ENCODE peak calls at places on chromosomes 2 and 18, in eight cellular contexts. Q, A, M, S, X, E, J and C are unnamed samples.

GRCh38 chr2:117985092-117985491 is 28.8 kb downstream of the CCDC93 start:
- DNase-seq in Q (no peak), A (no peak), M (no peak), S (no peak), X (no peak), E (no peak), J (no peak), C (no peak)

GRCh38 chr2:129438501-129439057 is 540.9 kb upstream of the RAB6C start:
- DNase-seq in Q (no peak), A (no peak), M (no peak), S (no peak), X (no peak), E (no peak), J (no peak), C (no peak)

GRCh38 chr2:24050041-24050655 is 607 bp downstream of the FKBP1B start:
- DNase-seq in Q (peak), A (peak), M (peak), S (no peak), X (no peak), E (no peak), J (peak), C (peak)

GRCh38 chr2:1451451-1451850 is 38.2 kb downstream of the TPO start:
- DNase-seq in Q (no peak), A (no peak), M (no peak), S (no peak), X (no peak), E (no peak), J (no peak), C (no peak)

GRCh38 chr2:239593965-239594771 is 193.3 kb upstream of the HDAC4 start:
- DNase-seq in Q (no peak), A (no peak), M (no peak), S (peak), X (no peak), E (peak), J (no peak), C (no peak)

GRCh38 chr2:217905906-217906305 is 96.9 kb downstream of the TNS1 start:
- DNase-seq in Q (no peak), A (no peak), M (no peak), S (no peak), X (no peak), E (no peak), J (no peak), C (no peak)

GRCh38 chr2:74201596-74201995 is 3.2 kb downstream of the MTHFD2 start:
- DNase-seq in Q (no peak), A (peak), M (no peak), S (no peak), X (peak), E (no peak), J (peak), C (no peak)

GRCh38 chr2:28068098-28068497 is 177.6 kb downstream of the BABAM2 start:
- DNase-seq in Q (no peak), A (no peak), M (no peak), S (no peak), X (peak), E (no peak), J (no peak), C (no peak)

GRCh38 chr2:215605214-215605613 is 169.3 kb upstream of the FN1 start:
- DNase-seq in Q (no peak), A (no peak), M (no peak), S (no peak), X (no peak), E (no peak), J (no peak), C (no peak)

DNA sequence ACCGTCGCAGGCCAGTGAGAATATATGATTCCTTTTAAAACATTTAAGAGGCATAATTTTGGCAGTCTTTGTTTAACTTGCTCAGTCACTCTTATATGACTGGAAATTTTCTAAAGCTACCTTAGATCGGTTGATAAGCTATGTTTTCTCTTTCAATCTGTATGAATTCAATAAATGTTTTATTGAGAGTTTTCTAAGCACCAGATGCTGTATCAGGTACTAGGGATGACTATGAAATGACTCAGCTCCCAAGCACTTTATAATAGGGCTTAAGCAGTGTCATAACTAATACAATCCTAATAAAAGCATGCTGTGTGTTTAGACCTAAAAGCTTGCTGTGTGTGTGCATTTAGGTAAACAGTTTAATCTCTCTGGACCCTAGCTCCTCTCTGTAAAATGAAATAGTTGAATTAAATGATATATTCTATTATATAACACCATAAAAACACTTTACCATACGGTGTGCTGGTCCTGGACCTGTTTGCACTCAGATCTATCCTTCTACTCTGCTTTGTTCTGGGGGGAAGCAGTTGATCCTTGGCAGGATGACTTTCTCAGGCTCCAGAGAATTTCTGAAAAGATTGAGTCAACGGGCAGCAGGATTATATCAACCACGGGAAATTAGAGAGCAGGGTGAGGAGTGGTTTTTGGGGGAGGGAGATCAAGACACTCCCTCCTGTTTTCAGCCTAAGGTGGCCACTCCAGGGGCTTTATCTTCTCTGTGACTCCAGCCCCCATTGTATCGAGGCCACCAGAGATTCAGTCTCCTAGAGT is 26.1 kb upstream of the SLC38A11 start:
- DNase-seq in Q (no peak), A (no peak), M (no peak), S (no peak), X (peak), E (no peak), J (no peak), C (no peak)
- H3K27ac ChIP-seq in Q (peak), A (no peak), M (no peak), S (no peak), X (no peak), E (no peak), J (no peak), C (peak)

GRCh38 chr18:23143871-23144270 is 8.6 kb downstream of the CABLES1 start:
- DNase-seq in Q (no peak), A (no peak), M (peak), S (no peak), X (no peak), E (no peak), J (peak), C (no peak)
- H3K27ac ChIP-seq in Q (no peak), A (peak), M (no peak), S (peak), X (peak), E (peak), J (no peak), C (peak)

GRCh38 chr2:36455788-36456187 is 100.2 kb downstream of the CRIM1 start:
- DNase-seq in Q (no peak), A (no peak), M (no peak), S (no peak), X (no peak), E (no peak), J (no peak), C (no peak)
- H3K27ac ChIP-seq in Q (peak), A (peak), M (peak), S (peak), X (no peak), E (peak), J (peak), C (no peak)

DNA sequence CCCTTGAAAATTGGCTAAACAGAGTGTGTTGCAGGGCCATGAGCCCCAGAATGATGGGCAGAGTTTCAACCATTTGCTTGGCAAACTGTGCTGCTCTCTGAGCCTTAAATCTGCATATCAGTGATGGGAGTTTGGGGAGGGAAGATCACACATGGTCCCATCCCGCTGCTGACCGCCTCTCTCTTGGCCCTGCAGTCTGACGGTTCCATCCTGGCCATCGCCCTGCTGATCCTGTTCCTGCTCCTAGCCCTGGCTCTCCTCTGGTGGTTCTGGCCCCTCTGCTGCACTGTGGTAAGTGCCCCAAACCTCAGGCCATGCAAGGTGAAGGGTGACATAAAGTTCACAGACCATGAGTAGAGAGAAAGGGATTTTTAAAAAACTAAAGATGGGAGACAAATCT is 139.0 kb downstream of the ANTXR1 start:
- DNase-seq in Q (no peak), A (no peak), M (no peak), S (no peak), X (no peak), E (no peak), J (no peak), C (no peak)
- H3K27ac ChIP-seq in Q (no peak), A (peak), M (no peak), S (no peak), X (no peak), E (no peak), J (no peak), C (no peak)

DNA sequence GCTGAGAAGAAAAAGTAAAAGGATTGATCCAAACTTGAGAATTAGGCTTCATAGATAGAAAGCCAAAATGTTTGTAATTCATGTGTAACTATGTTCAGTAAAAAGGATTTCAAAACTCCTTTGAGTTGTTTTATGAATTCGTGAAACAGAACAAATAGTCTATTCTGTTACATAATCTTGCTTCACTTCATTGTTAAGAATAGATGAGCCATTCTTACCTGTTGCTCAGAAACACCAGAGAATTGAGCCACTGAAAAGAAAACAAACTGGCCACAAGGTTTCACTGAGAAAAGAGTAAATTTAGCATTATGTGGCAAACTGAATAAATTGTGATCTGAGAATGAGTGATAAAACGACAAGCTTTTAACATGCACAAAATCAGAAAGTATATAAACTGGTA is 4.5 kb upstream of the ITPRID2 start:
- DNase-seq in Q (no peak), A (no peak), M (no peak), S (no peak), X (no peak), E (no peak), J (no peak), C (no peak)
- H3K27ac ChIP-seq in Q (no peak), A (no peak), M (no peak), S (peak), X (no peak), E (no peak), J (no peak), C (peak)

GRCh38 chr2:195318440-195319111 is 338.4 kb upstream of the SLC39A10 start:
- DNase-seq in Q (peak), A (no peak), M (no peak), S (no peak), X (peak), E (no peak), J (peak), C (no peak)
- H3K27ac ChIP-seq in Q (no peak), A (no peak), M (no peak), S (no peak), X (no peak), E (no peak), J (peak), C (no peak)